ENCODE peak calls at places on chromosome 18, in eight cellular contexts. One of them, this sample, is unnamed.

GRCh38 chr18:63951302-63951705 is 2.2 kb downstream of the HMSD start:
- DNase-seq in HCT116: no peak
- DNase-seq in hepatocyte: no peak
- DNase-seq in SK-N-SH: no peak
- DNase-seq in PC-3: peak
- DNase-seq in OCI-LY7: no peak
- DNase-seq in GM23338: no peak
- DNase-seq in MM.1S: no peak
- DNase-seq in this sample: no peak

GRCh38 chr18:36378194-36378593 is 80.7 kb downstream of the FHOD3 start:
- DNase-seq in HCT116: no peak
- DNase-seq in hepatocyte: no peak
- DNase-seq in SK-N-SH: peak
- DNase-seq in PC-3: no peak
- DNase-seq in OCI-LY7: no peak
- DNase-seq in GM23338: no peak
- DNase-seq in MM.1S: no peak
- DNase-seq in this sample: no peak

GRCh38 chr18:53254265-53254664 is 914.3 kb downstream of the DCC start:
- DNase-seq in HCT116: no peak
- DNase-seq in hepatocyte: no peak
- DNase-seq in SK-N-SH: no peak
- DNase-seq in PC-3: no peak
- DNase-seq in OCI-LY7: no peak
- DNase-seq in GM23338: peak
- DNase-seq in MM.1S: no peak
- DNase-seq in this sample: no peak

GRCh38 chr18:62990653-62991052 is 275.3 kb downstream of the PHLPP1 start:
- DNase-seq in HCT116: no peak
- DNase-seq in hepatocyte: no peak
- DNase-seq in SK-N-SH: no peak
- DNase-seq in PC-3: no peak
- DNase-seq in OCI-LY7: no peak
- DNase-seq in GM23338: no peak
- DNase-seq in MM.1S: no peak
- DNase-seq in this sample: no peak

GRCh38 chr18:55390898-55391297 is 197.1 kb downstream of the TCF4 start:
- DNase-seq in HCT116: no peak
- DNase-seq in hepatocyte: no peak
- DNase-seq in SK-N-SH: no peak
- DNase-seq in PC-3: no peak
- DNase-seq in OCI-LY7: no peak
- DNase-seq in GM23338: no peak
- DNase-seq in MM.1S: no peak
- DNase-seq in this sample: no peak

GRCh38 chr18:28411806-28412205 is 234.9 kb upstream of the CDH2 start:
- DNase-seq in HCT116: no peak
- DNase-seq in hepatocyte: no peak
- DNase-seq in SK-N-SH: no peak
- DNase-seq in PC-3: no peak
- DNase-seq in OCI-LY7: no peak
- DNase-seq in GM23338: no peak
- DNase-seq in MM.1S: no peak
- DNase-seq in this sample: no peak

GRCh38 chr18:57062841-57063240 is 84.0 kb upstream of the BOD1L2 start:
- DNase-seq in HCT116: no peak
- DNase-seq in hepatocyte: no peak
- DNase-seq in SK-N-SH: no peak
- DNase-seq in PC-3: no peak
- DNase-seq in OCI-LY7: no peak
- DNase-seq in GM23338: no peak
- DNase-seq in MM.1S: no peak
- DNase-seq in this sample: peak

GRCh38 chr18:46497129-46497528 is 159.9 kb downstream of the LOXHD1 start:
- DNase-seq in HCT116: no peak
- DNase-seq in hepatocyte: peak
- DNase-seq in SK-N-SH: no peak
- DNase-seq in PC-3: peak
- DNase-seq in OCI-LY7: peak
- DNase-seq in GM23338: peak
- DNase-seq in MM.1S: peak
- DNase-seq in this sample: peak

GRCh38 chr18:40534748-40535147 is 1420.3 kb upstream of the PIK3C3 start:
- DNase-seq in HCT116: no peak
- DNase-seq in hepatocyte: no peak
- DNase-seq in SK-N-SH: no peak
- DNase-seq in PC-3: peak
- DNase-seq in OCI-LY7: no peak
- DNase-seq in GM23338: no peak
- DNase-seq in MM.1S: no peak
- DNase-seq in this sample: no peak

GRCh38 chr18:53567935-53568574 is 656.4 kb downstream of the MBD2 start:
- DNase-seq in HCT116: no peak
- DNase-seq in hepatocyte: peak
- DNase-seq in SK-N-SH: peak
- DNase-seq in PC-3: peak
- DNase-seq in OCI-LY7: peak
- DNase-seq in GM23338: peak
- DNase-seq in MM.1S: peak
- DNase-seq in this sample: peak

GRCh38 chr18:43582120-43582519 is 304.8 kb upstream of the SYT4 start:
- DNase-seq in HCT116: no peak
- DNase-seq in hepatocyte: no peak
- DNase-seq in SK-N-SH: no peak
- DNase-seq in PC-3: no peak
- DNase-seq in OCI-LY7: no peak
- DNase-seq in GM23338: no peak
- DNase-seq in MM.1S: no peak
- DNase-seq in this sample: no peak

GRCh38 chr18:47100214-47100831 is 50.0 kb downstream of the HDHD2 start:
- DNase-seq in HCT116: peak
- DNase-seq in hepatocyte: peak
- DNase-seq in SK-N-SH: peak
- DNase-seq in PC-3: peak
- DNase-seq in OCI-LY7: peak
- DNase-seq in GM23338: peak
- DNase-seq in MM.1S: peak
- DNase-seq in this sample: peak

GRCh38 chr18:36828157-36828629 is 609 bp downstream of the TPGS2 start:
- DNase-seq in HCT116: peak
- DNase-seq in hepatocyte: peak
- DNase-seq in SK-N-SH: no peak
- DNase-seq in PC-3: peak
- DNase-seq in OCI-LY7: peak
- DNase-seq in GM23338: peak
- DNase-seq in MM.1S: peak
- DNase-seq in this sample: peak

GRCh38 chr18:41745166-41746049 is 209.6 kb upstream of the PIK3C3 start:
- DNase-seq in HCT116: no peak
- DNase-seq in hepatocyte: peak
- DNase-seq in SK-N-SH: peak
- DNase-seq in PC-3: peak
- DNase-seq in OCI-LY7: peak
- DNase-seq in GM23338: peak
- DNase-seq in MM.1S: peak
- DNase-seq in this sample: peak

GRCh38 chr18:45287531-45287930 is 327.7 kb upstream of the SLC14A2 start:
- DNase-seq in HCT116: no peak
- DNase-seq in hepatocyte: no peak
- DNase-seq in SK-N-SH: no peak
- DNase-seq in PC-3: no peak
- DNase-seq in OCI-LY7: no peak
- DNase-seq in GM23338: no peak
- DNase-seq in MM.1S: no peak
- DNase-seq in this sample: no peak

GRCh38 chr18:28175930-28176673 is 828 bp downstream of the CDH2 start:
- DNase-seq in HCT116: no peak
- DNase-seq in hepatocyte: peak
- DNase-seq in SK-N-SH: peak
- DNase-seq in PC-3: peak
- DNase-seq in OCI-LY7: no peak
- DNase-seq in GM23338: peak
- DNase-seq in MM.1S: peak
- DNase-seq in this sample: peak

GRCh38 chr18:70249118-70249517 is 39.7 kb upstream of the SOCS6 start:
- DNase-seq in HCT116: no peak
- DNase-seq in hepatocyte: no peak
- DNase-seq in SK-N-SH: no peak
- DNase-seq in PC-3: peak
- DNase-seq in OCI-LY7: no peak
- DNase-seq in GM23338: no peak
- DNase-seq in MM.1S: no peak
- DNase-seq in this sample: no peak

GRCh38 chr18:48994044-48994651 is 43.4 kb upstream of the SMAD7 start:
- DNase-seq in HCT116: no peak
- DNase-seq in hepatocyte: peak
- DNase-seq in SK-N-SH: no peak
- DNase-seq in PC-3: peak
- DNase-seq in OCI-LY7: no peak
- DNase-seq in GM23338: no peak
- DNase-seq in MM.1S: no peak
- DNase-seq in this sample: no peak

GRCh38 chr18:70075906-70076305 is 128.2 kb upstream of the CD226 start:
- DNase-seq in HCT116: no peak
- DNase-seq in hepatocyte: no peak
- DNase-seq in SK-N-SH: no peak
- DNase-seq in PC-3: no peak
- DNase-seq in OCI-LY7: no peak
- DNase-seq in GM23338: no peak
- DNase-seq in MM.1S: no peak
- DNase-seq in this sample: no peak

GRCh38 chr18:14086459-14087231 is 45.6 kb downstream of the ZNF519 start:
- DNase-seq in HCT116: no peak
- DNase-seq in hepatocyte: peak
- DNase-seq in SK-N-SH: peak
- DNase-seq in PC-3: peak
- DNase-seq in OCI-LY7: peak
- DNase-seq in GM23338: peak
- DNase-seq in MM.1S: peak
- DNase-seq in this sample: peak

GRCh38 chr18:37567061-37567993 is 1.7 kb upstream of the CELF4 start:
- DNase-seq in HCT116: no peak
- DNase-seq in hepatocyte: no peak
- DNase-seq in SK-N-SH: peak
- DNase-seq in PC-3: no peak
- DNase-seq in OCI-LY7: no peak
- DNase-seq in GM23338: peak
- DNase-seq in MM.1S: no peak
- DNase-seq in this sample: peak

GRCh38 chr18:75422341-75422910 is 5.1 kb downstream of the SMIM21 start:
- DNase-seq in HCT116: no peak
- DNase-seq in hepatocyte: no peak
- DNase-seq in SK-N-SH: no peak
- DNase-seq in PC-3: no peak
- DNase-seq in OCI-LY7: no peak
- DNase-seq in GM23338: no peak
- DNase-seq in MM.1S: peak
- DNase-seq in this sample: no peak

GRCh38 chr18:75421656-75422055 is 5.8 kb downstream of the SMIM21 start:
- DNase-seq in HCT116: no peak
- DNase-seq in hepatocyte: no peak
- DNase-seq in SK-N-SH: no peak
- DNase-seq in PC-3: no peak
- DNase-seq in OCI-LY7: no peak
- DNase-seq in GM23338: no peak
- DNase-seq in MM.1S: no peak
- DNase-seq in this sample: no peak

GRCh38 chr18:75418293-75418692 is 9.2 kb downstream of the SMIM21 start:
- DNase-seq in HCT116: no peak
- DNase-seq in hepatocyte: no peak
- DNase-seq in SK-N-SH: no peak
- DNase-seq in PC-3: no peak
- DNase-seq in OCI-LY7: no peak
- DNase-seq in GM23338: no peak
- DNase-seq in MM.1S: no peak
- DNase-seq in this sample: no peak
- H3K27ac ChIP-seq in HCT116: no peak
- H3K27ac ChIP-seq in hepatocyte: no peak
- H3K27ac ChIP-seq in SK-N-SH: no peak
- H3K27ac ChIP-seq in PC-3: no peak
- H3K27ac ChIP-seq in OCI-LY7: no peak
- H3K27ac ChIP-seq in GM23338: no peak
- H3K27ac ChIP-seq in MM.1S: no peak
- H3K27ac ChIP-seq in this sample: no peak

DNA sequence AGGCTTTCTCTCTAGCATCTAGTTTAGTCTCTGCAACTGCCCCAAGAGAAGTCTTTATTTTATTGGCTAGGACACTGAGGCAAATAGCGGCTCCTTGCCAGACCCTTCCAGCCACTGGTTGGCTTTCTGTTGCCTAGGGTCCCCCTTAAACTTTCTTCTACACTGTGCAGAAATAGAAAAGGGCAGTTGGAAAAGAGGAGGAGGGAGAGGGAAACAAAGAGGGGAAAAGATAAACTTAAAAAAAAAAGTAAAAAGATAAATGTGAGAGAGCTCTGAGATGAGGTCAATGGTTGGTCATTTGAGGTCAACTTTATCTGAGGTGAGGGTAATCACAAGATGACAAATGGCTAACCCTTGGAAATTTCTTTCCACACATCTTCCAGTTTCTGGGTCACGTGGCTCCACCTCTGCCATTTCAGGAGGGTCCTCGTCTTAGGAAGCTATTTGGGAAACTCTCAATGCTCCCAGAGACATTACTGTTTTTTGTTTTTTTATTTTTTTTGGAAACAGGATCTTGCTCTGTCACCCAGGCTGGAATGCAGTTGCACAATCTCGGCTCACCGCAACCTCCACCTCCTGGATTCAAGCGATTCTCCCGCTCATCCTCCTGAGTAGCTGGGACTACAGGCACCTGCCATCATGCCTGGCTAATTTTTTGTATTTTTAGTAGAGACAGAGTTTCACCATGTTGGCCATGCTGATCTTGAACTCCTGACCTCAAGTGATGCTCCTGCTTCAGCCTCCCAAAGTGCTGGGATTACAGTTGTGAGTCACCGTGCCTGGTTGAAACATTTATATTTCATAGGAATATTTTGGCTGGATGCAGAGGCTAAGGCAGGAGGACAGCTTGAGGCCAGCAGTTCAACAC is 199.8 kb downstream of the TGIF1 start:
- DNase-seq in HCT116: no peak
- DNase-seq in hepatocyte: no peak
- DNase-seq in SK-N-SH: no peak
- DNase-seq in PC-3: peak
- DNase-seq in OCI-LY7: no peak
- DNase-seq in GM23338: no peak
- DNase-seq in MM.1S: no peak
- DNase-seq in this sample: no peak
- TF ChIP-seq EZH2phosphoT487 in HCT116: no peak
- TF ChIP-seq EZH2phosphoT487 in hepatocyte: no peak
- TF ChIP-seq EZH2phosphoT487 in SK-N-SH: no peak
- TF ChIP-seq EZH2phosphoT487 in PC-3: no peak
- TF ChIP-seq EZH2phosphoT487 in OCI-LY7: no peak
- TF ChIP-seq EZH2phosphoT487 in GM23338: no peak
- TF ChIP-seq EZH2phosphoT487 in MM.1S: no peak
- TF ChIP-seq EZH2phosphoT487 in this sample: no peak

GRCh38 chr18:11761553-11761952 is 72.5 kb downstream of the GNAL start:
- DNase-seq in HCT116: peak
- DNase-seq in hepatocyte: peak
- DNase-seq in SK-N-SH: no peak
- DNase-seq in PC-3: peak
- DNase-seq in OCI-LY7: peak
- DNase-seq in GM23338: peak
- DNase-seq in MM.1S: no peak
- DNase-seq in this sample: peak
- TF ChIP-seq CTCF in HCT116: peak
- TF ChIP-seq CTCF in hepatocyte: peak
- TF ChIP-seq CTCF in SK-N-SH: peak
- TF ChIP-seq CTCF in PC-3: peak
- TF ChIP-seq CTCF in OCI-LY7: peak
- TF ChIP-seq CTCF in GM23338: peak
- TF ChIP-seq CTCF in MM.1S: peak
- TF ChIP-seq CTCF in this sample: peak

GRCh38 chr18:692841-693240 is 19.6 kb downstream of the ENOSF1 start:
- DNase-seq in HCT116: no peak
- DNase-seq in hepatocyte: no peak
- DNase-seq in SK-N-SH: no peak
- DNase-seq in PC-3: no peak
- DNase-seq in OCI-LY7: no peak
- DNase-seq in GM23338: no peak
- DNase-seq in MM.1S: peak
- DNase-seq in this sample: no peak
- H3K27ac ChIP-seq in HCT116: no peak
- H3K27ac ChIP-seq in hepatocyte: no peak
- H3K27ac ChIP-seq in SK-N-SH: no peak
- H3K27ac ChIP-seq in PC-3: no peak
- H3K27ac ChIP-seq in OCI-LY7: no peak
- H3K27ac ChIP-seq in GM23338: no peak
- H3K27ac ChIP-seq in MM.1S: peak
- H3K27ac ChIP-seq in this sample: no peak

This sample was measured in neural progenitor cell.